ENCODE peak calls at places on chromosomes 5 and 9, in seven cellular contexts. H is AG09309; R is CD8-positive, alpha-beta T cell; P is epithelial cell of esophagus; G is astrocyte of the cerebellum; S is NB4; X is cardiac fibroblast. E is an unnamed sample.

GRCh38 chr9:88041447-88041846 is 67.1 kb upstream of the CDK20 start:
- DNase-seq in H (no peak), R (no peak), P (no peak), G (no peak), S (peak; percentile 11), X (peak; percentile 36), E (no peak)

GRCh38 chr5:34012791-34013190 is 4.9 kb upstream of the AMACR start:
- DNase-seq in H (no peak), R (no peak), P (no peak), G (peak; percentile 40), S (no peak), X (peak; percentile 87), E (no peak)

GRCh38 chr5:177432905-177433657 is 6.6 kb downstream of the GRK6 start:
- DNase-seq in H (no peak), R (no peak), P (no peak), G (no peak), S (peak; percentile 1), X (no peak), E (no peak)

GRCh38 chr9:82829818-82830217 is 233.1 kb downstream of the RASEF start:
- DNase-seq in H (no peak), R (no peak), P (peak; percentile 45), G (no peak), S (no peak), X (no peak), E (no peak)

GRCh38 chr9:91391426-91392217 is 29.9 kb upstream of the AUH start:
- DNase-seq in H (no peak), R (no peak), P (no peak), G (no peak), S (no peak), X (peak; percentile 41), E (no peak)

GRCh38 chr5:95808686-95809413 is 13.7 kb downstream of the GLRX start:
- DNase-seq in H (no peak), R (peak; percentile 79), P (no peak), G (no peak), S (peak; percentile 98), X (peak; percentile 93), E (peak; percentile 98)

GRCh38 chr5:173258466-173258865 is 23.5 kb upstream of the NKX2-5 start:
- DNase-seq in H (no peak), R (no peak), P (no peak), G (no peak), S (no peak), X (no peak), E (no peak)

GRCh38 chr5:109873687-109874086 is 184.0 kb downstream of the MAN2A1 start:
- DNase-seq in H (no peak), R (no peak), P (no peak), G (no peak), S (no peak), X (no peak), E (no peak)

GRCh38 chr5:103624748-103625147 is 62.2 kb upstream of the NUDT12 start:
- DNase-seq in H (no peak), R (no peak), P (peak; percentile 30), G (peak; percentile 4), S (no peak), X (peak; percentile 59), E (no peak)

GRCh38 chr5:35924950-35925722 is 13.3 kb downstream of the CAPSL start:
- DNase-seq in H (peak; percentile 45), R (peak; percentile 86), P (peak; percentile 78), G (no peak), S (peak; percentile 64), X (peak; percentile 50), E (peak; percentile 89)

GRCh38 chr5:158463971-158464370 is 605.0 kb upstream of the CLINT1 start:
- DNase-seq in H (peak; percentile 77), R (no peak), P (peak; percentile 83), G (no peak), S (peak; percentile 70), X (peak; percentile 59), E (no peak)

GRCh38 chr5:173303878-173304590 is 24.2 kb downstream of the STC2 start:
- DNase-seq in H (no peak), R (no peak), P (no peak), G (no peak), S (no peak), X (no peak), E (no peak)

GRCh38 chr5:84273517-84273883 is 111.2 kb downstream of the EDIL3 start:
- DNase-seq in H (no peak), R (no peak), P (no peak), G (no peak), S (no peak), X (no peak), E (peak; percentile 21)

GRCh38 chr5:158976035-158976434 is 123.7 kb downstream of the EBF1 start:
- DNase-seq in H (no peak), R (no peak), P (peak; percentile 75), G (peak; percentile 91), S (no peak), X (peak; percentile 81), E (no peak)

GRCh38 chr5:132771559-132771998 is 5.5 kb downstream of the SEPTIN8 start:
- DNase-seq in H (peak; percentile 32), R (no peak), P (no peak), G (peak; percentile 67), S (no peak), X (peak; percentile 86), E (no peak)

GRCh38 chr5:148729182-148729581 is 74.9 kb upstream of the HTR4 start:
- DNase-seq in H (no peak), R (no peak), P (peak; percentile 14), G (no peak), S (no peak), X (peak; percentile 24), E (no peak)

GRCh38 chr5:139460457-139460856 is 2.1 kb downstream of the ECSCR start:
- DNase-seq in H (no peak), R (no peak), P (no peak), G (no peak), S (no peak), X (no peak), E (no peak)

GRCh38 chr5:139461176-139461575 is 1.4 kb downstream of the ECSCR start:
- DNase-seq in H (no peak), R (no peak), P (no peak), G (no peak), S (no peak), X (no peak), E (no peak)

GRCh38 chr5:139462582-139463276 is at the start of gene ECSCR:
- DNase-seq in H (no peak), R (no peak), P (no peak), G (no peak), S (no peak), X (peak; percentile 70), E (no peak)

GRCh38 chr5:139459451-139459934 is 3.0 kb downstream of the ECSCR start:
- DNase-seq in H (no peak), R (no peak), P (peak; percentile 39), G (no peak), S (no peak), X (no peak), E (peak; percentile 83)

GRCh38 chr5:139461698-139462097 is 845 bp downstream of the ECSCR start:
- DNase-seq in H (no peak), R (no peak), P (peak; percentile 12), G (no peak), S (no peak), X (peak; percentile 67), E (no peak)
- H3K4me3 ChIP-seq in H (no peak overlapping the region), R (no peak overlapping the region), P (no peak overlapping the region), G (no peak overlapping the region), S (no peak overlapping the region), X (peak overlapping the region; percentile 37), E (no peak overlapping the region)

DNA sequence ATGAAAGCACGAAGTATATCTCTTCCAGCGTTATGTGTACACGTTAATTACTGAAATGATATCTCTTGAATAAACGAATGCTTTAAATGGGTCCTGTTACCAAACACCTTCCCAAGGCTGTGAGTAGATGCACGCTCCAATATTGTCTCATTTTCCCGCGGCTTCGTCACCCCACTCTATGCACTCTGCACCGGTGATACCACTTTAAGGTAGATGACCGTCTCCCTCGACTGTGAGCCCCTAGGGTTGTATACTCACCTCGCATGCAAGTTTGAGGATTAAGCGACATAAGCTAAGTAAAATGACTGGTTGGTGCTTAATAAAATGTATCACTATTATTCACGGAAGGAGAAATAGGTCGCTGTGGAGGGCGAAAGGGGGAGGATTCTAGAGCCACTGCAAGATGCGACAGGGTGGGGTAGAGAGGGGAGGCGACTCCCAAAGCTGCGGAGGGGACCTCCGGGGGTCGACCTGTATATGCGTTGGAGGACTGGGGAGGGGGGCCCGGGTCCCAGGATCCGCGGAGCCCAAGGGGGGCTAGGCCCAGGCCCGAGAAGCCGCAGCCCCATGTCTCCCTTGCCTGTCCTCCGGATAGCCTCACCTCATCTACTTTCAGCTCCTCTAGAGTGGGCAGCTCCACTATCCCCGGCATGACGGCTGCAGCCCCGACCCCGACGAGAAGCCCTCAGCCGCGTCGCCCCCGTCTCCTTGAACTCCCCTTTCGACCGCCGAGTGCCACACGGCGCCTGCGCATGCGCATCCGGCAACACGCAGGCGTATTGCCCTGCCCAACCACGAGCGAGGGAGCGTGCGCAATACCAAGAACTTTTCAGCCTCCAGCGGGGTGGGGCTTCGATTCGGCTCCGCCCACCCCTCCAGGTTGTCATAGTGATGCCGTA is at the start of the genes MORN5 and NDUFA8:
- DNase-seq in H (peak; percentile 81), R (peak; percentile 94), P (peak; percentile 96), G (peak; percentile 90), S (peak; percentile 94), X (peak; percentile 98), E (peak; percentile 97)
- TF ChIP-seq CTCF in H (no peak), R (no peak), P (peak; percentile 14), G (no peak), S (no peak), X (peak; percentile 23), E (no peak)

GRCh38 chr5:145588113-145588512 is 247.0 kb downstream of the PRELID2 start:
- DNase-seq in H (no peak), R (no peak), P (no peak), G (no peak), S (no peak), X (no peak), E (no peak)

GRCh38 chr5:145589063-145589462 is 246.1 kb downstream of the PRELID2 start:
- DNase-seq in H (no peak), R (no peak), P (no peak), G (no peak), S (no peak), X (no peak), E (no peak)

GRCh38 chr5:145586664-145587307 is 248.4 kb downstream of the PRELID2 start:
- DNase-seq in H (no peak), R (no peak), P (no peak), G (no peak), S (no peak), X (no peak), E (no peak)

GRCh38 chr5:145585443-145586148 is 249.5 kb downstream of the PRELID2 start:
- DNase-seq in H (no peak), R (no peak), P (peak; percentile 16), G (no peak), S (no peak), X (no peak), E (no peak)

GRCh38 chr5:145587308-145588071 is 247.7 kb downstream of the PRELID2 start:
- DNase-seq in H (peak; percentile 79), R (no peak), P (peak; percentile 67), G (peak; percentile 81), S (no peak), X (peak; percentile 73), E (no peak)
- H3K4me3 ChIP-seq in H (no peak overlapping the region), R (no peak overlapping the region), P (no peak overlapping the region), G (no peak overlapping the region), S (no peak overlapping the region), X (no peak overlapping the region), E (no peak overlapping the region)

DNA sequence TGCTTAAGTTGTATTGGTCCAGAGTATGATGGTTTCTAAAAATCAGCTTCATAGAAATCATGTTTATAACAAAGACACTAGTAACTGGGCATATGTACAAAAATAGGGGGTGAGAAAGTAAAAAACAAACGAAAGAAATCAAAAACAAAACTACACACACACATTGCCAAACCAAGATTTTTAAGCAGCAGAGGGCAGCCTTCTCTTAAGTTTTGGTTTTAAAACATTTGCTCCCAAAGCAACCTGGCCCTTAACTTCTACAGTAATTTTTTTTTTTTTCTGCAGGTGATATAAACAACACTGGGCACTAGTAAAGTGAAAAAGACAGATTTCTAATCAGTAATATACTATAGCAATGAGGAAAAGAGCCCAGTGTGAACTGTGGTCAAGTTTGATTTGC is 13.5 kb upstream of the GAPT start:
- DNase-seq in H (no peak), R (no peak), P (no peak), G (no peak), S (peak; percentile 47), X (peak; percentile 8), E (no peak)
- TF ChIP-seq CTCF in H (no peak), R (no peak), P (no peak), G (peak; percentile 9), S (peak; percentile 3), X (no peak), E (no peak)

E was measured in GM12865.